ENCODE peak calls at places on chromosome 16, in ten cellular contexts. Q is progenitor cell of endocrine pancreas, G is brain microvascular endothelial cell, P is epithelial cell of esophagus, Y is left lung, F is stomach, B is IMR-90, V is WTC11, K is WERI-Rb-1, J is fibroblast of lung. Z is an unnamed sample.

GRCh38 chr16:23149267-23149992 is at the start of gene USP31:
- DNase-seq in Q (peak; percentile 88), G (peak; percentile 95), P (peak; percentile 99), Y (peak; percentile 99), F (peak; percentile 95), B (peak; percentile 93), V (peak; percentile 96), K (peak; percentile 98), J (peak; percentile 94), Z (peak; percentile 92)

GRCh38 chr16:68776821-68777485 is 39.9 kb downstream of the CDH1 start:
- DNase-seq in Q (no peak), G (peak; percentile 32), P (peak; percentile 25), Y (no peak), F (no peak), B (no peak), V (no peak), K (no peak), J (no peak), Z (peak; percentile 39)

GRCh38 chr16:79651363-79651762 is 50.8 kb upstream of the MAF start:
- DNase-seq in Q (no peak), G (peak; percentile 77), P (peak; percentile 89), Y (peak; percentile 76), F (peak; percentile 59), B (peak; percentile 1), V (no peak), K (no peak), J (peak; percentile 90), Z (no peak)

GRCh38 chr16:47519037-47519436 is 57.9 kb downstream of the PHKB start:
- DNase-seq in Q (no peak), G (no peak), P (peak; percentile 21), Y (no peak), F (no peak), B (peak; percentile 31), V (no peak), K (no peak), J (peak; percentile 12), Z (no peak)

GRCh38 chr16:1770328-1771071 is 843 bp downstream of the NME3 start:
- DNase-seq in Q (no peak), G (peak; percentile 33), P (peak; percentile 81), Y (no peak), F (peak; percentile 76), B (peak; percentile 47), V (peak; percentile 63), K (peak; percentile 55), J (peak; percentile 59), Z (peak; percentile 76)

GRCh38 chr16:28212532-28212873 is 738 bp upstream of the XPO6 start:
- DNase-seq in Q (no peak), G (no peak), P (peak; percentile 43), Y (no peak), F (no peak), B (peak; percentile 26), V (no peak), K (no peak), J (peak; percentile 23), Z (no peak)

GRCh38 chr16:55274391-55274790 is 49.6 kb upstream of the IRX6 start:
- DNase-seq in Q (no peak), G (no peak), P (no peak), Y (no peak), F (no peak), B (no peak), V (no peak), K (no peak), J (no peak), Z (no peak)

GRCh38 chr16:79848739-79849518 is 248.4 kb upstream of the MAF start:
- DNase-seq in Q (no peak), G (no peak), P (peak; percentile 73), Y (peak; percentile 54), F (no peak), B (no peak), V (no peak), K (no peak), J (no peak), Z (no peak)

GRCh38 chr16:76669288-76669687 is 392.1 kb downstream of the CNTNAP4 start:
- DNase-seq in Q (no peak), G (no peak), P (no peak), Y (no peak), F (no peak), B (no peak), V (no peak), K (no peak), J (no peak), Z (no peak)

GRCh38 chr16:23821467-23821866 is 14.3 kb upstream of the PRKCB start:
- DNase-seq in Q (no peak), G (no peak), P (no peak), Y (no peak), F (no peak), B (no peak), V (no peak), K (no peak), J (no peak), Z (no peak)

GRCh38 chr16:49094471-49094870 is 187.2 kb downstream of the CBLN1 start:
- DNase-seq in Q (no peak), G (no peak), P (no peak), Y (no peak), F (no peak), B (no peak), V (no peak), K (no peak), J (no peak), Z (no peak)

GRCh38 chr16:15592324-15592723 is 50.6 kb downstream of the MARF1 start:
- DNase-seq in Q (no peak), G (no peak), P (peak; percentile 76), Y (no peak), F (no peak), B (no peak), V (no peak), K (no peak), J (no peak), Z (no peak)

GRCh38 chr16:48525201-48526057 is 84.6 kb downstream of the N4BP1 start:
- DNase-seq in Q (no peak), G (no peak), P (no peak), Y (no peak), F (no peak), B (no peak), V (no peak), K (no peak), J (no peak), Z (no peak)

GRCh38 chr16:75261590-75262078 is 10.2 kb upstream of the BCAR1 start:
- DNase-seq in Q (no peak), G (no peak), P (no peak), Y (peak; percentile 40), F (no peak), B (no peak), V (no peak), K (no peak), J (no peak), Z (no peak)

GRCh38 chr16:89678258-89678657 is 8.2 kb upstream of the CDK10 start:
- DNase-seq in Q (no peak), G (no peak), P (no peak), Y (no peak), F (no peak), B (no peak), V (no peak), K (no peak), J (no peak), Z (no peak)

GRCh38 chr16:72036098-72036497 is 18.2 kb upstream of the HP start:
- DNase-seq in Q (no peak), G (no peak), P (no peak), Y (no peak), F (no peak), B (no peak), V (no peak), K (no peak), J (no peak), Z (no peak)

GRCh38 chr16:86667035-86667434 is 88.7 kb downstream of the FOXL1 start:
- DNase-seq in Q (no peak), G (no peak), P (no peak), Y (no peak), F (no peak), B (no peak), V (no peak), K (no peak), J (no peak), Z (no peak)

GRCh38 chr16:10858203-10858602 is 18.8 kb upstream of the CIITA start:
- DNase-seq in Q (no peak), G (no peak), P (peak; percentile 26), Y (no peak), F (no peak), B (no peak), V (no peak), K (no peak), J (no peak), Z (no peak)
- TF ChIP-seq CTCF in Q (no peak), G (no peak), P (no peak), Y (no peak), F (no peak), B (no peak), V (no peak), K (no peak), J (no peak), Z (no peak)

GRCh38 chr16:70678898-70679652 is 6.8 kb downstream of the MTSS2 start:
- DNase-seq in Q (no peak), G (no peak), P (no peak), Y (peak; percentile 65), F (no peak), B (no peak), V (no peak), K (no peak), J (no peak), Z (no peak)

GRCh38 chr16:70681382-70682238 is 4.2 kb downstream of the MTSS2 start:
- DNase-seq in Q (no peak), G (no peak), P (peak; percentile 36), Y (peak; percentile 63), F (no peak), B (no peak), V (no peak), K (no peak), J (no peak), Z (no peak)

GRCh38 chr16:70678121-70678897 is 7.5 kb downstream of the MTSS2 start:
- DNase-seq in Q (no peak), G (no peak), P (no peak), Y (peak; percentile 64), F (no peak), B (no peak), V (no peak), K (no peak), J (no peak), Z (no peak)

GRCh38 chr16:70680495-70681381 is 5.1 kb downstream of the MTSS2 start:
- DNase-seq in Q (no peak), G (no peak), P (no peak), Y (peak; percentile 49), F (no peak), B (no peak), V (no peak), K (no peak), J (no peak), Z (no peak)

GRCh38 chr16:70679653-70680494 is 6.0 kb downstream of the MTSS2 start:
- DNase-seq in Q (no peak), G (no peak), P (no peak), Y (peak; percentile 76), F (no peak), B (no peak), V (peak; percentile 72), K (no peak), J (no peak), Z (no peak)
- TF ChIP-seq CTCF in Q (peak; percentile 58), G (peak; percentile 34), P (no peak), Y (peak; percentile 28), F (no peak), B (peak; percentile 58), V (peak; percentile 53), K (peak; percentile 74), J (no peak), Z (peak; percentile 36)

GRCh38 chr16:4358831-4359561 is 7.9 kb upstream of the PAM16 start:
- DNase-seq in Q (peak; percentile 83), G (no peak), P (no peak), Y (peak; percentile 91), F (peak; percentile 76), B (no peak), V (peak; percentile 94), K (peak; percentile 73), J (peak; percentile 34), Z (peak; percentile 78)
- TF ChIP-seq CTCF in Q (peak; percentile 95), G (peak; percentile 94), P (peak; percentile 88), Y (peak; percentile 88), F (peak; percentile 82), B (peak; percentile 83), V (peak; percentile 100), K (peak; percentile 86), J (peak; percentile 92), Z (peak; percentile 80)

GRCh38 chr16:16983545-16983944 is 487.2 kb downstream of the XYLT1 start:
- DNase-seq in Q (no peak), G (no peak), P (no peak), Y (no peak), F (no peak), B (no peak), V (no peak), K (no peak), J (no peak), Z (no peak)
- TF ChIP-seq CTCF in Q (no peak), G (no peak), P (no peak), Y (no peak), F (no peak), B (no peak), V (no peak), K (no peak), J (no peak), Z (no peak)

Z was measured in GM10248.